ENCODE peak calls at places on chromosomes 5 and 9, in five cellular contexts. Q, L, X, N and B are unnamed samples.

GRCh38 chr5:80408475-80408875 is 611 bp downstream of the ZFYVE16 start:
- DNase-seq in N (no peak), L (peak), X (peak), Q (peak), B (no peak)

GRCh38 chr9:85420750-85421149 is 321.0 kb downstream of the AGTPBP1 start:
- DNase-seq in N (peak), L (no peak), X (no peak), Q (no peak), B (peak)

GRCh38 chr9:114412057-114412683 is 24.4 kb upstream of the AKNA start:
- DNase-seq in N (no peak), L (no peak), X (no peak), Q (no peak), B (no peak)

GRCh38 chr5:142202282-142202681 is 93.7 kb downstream of the NDFIP1 start:
- DNase-seq in L (no peak), X (no peak), N (no peak), Q (no peak), B (no peak)

GRCh38 chr9:113502427-113503008 is 39.0 kb downstream of the RGS3 start:
- DNase-seq in X (no peak), Q (no peak), L (no peak), N (no peak), B (no peak)

GRCh38 chr5:168974081-168974480 is 326.9 kb downstream of the SLIT3 start:
- DNase-seq in L (no peak), Q (no peak), N (no peak), X (no peak), B (no peak)

GRCh38 chr9:33186457-33187168 is 19.5 kb upstream of the B4GALT1 start:
- DNase-seq in N (no peak), Q (peak), X (no peak), L (no peak), B (no peak)

GRCh38 chr5:124773291-124774001 is 27.0 kb upstream of the ZNF608 start:
- DNase-seq in N (peak), X (no peak), L (no peak), Q (no peak), B (peak)

GRCh38 chr9:133825555-133826198 is 87.5 kb upstream of the SARDH start:
- DNase-seq in N (no peak), Q (no peak), L (no peak), X (no peak), B (peak)

GRCh38 chr5:44845777-44846176 is 37.0 kb downstream of the MRPS30 start:
- DNase-seq in L (no peak), Q (no peak), X (no peak), N (no peak), B (no peak)

GRCh38 chr5:1472964-1473628 is 27.9 kb upstream of the SLC6A3 start:
- DNase-seq in L (no peak), N (no peak), X (no peak), Q (peak), B (no peak)

GRCh38 chr9:129489838-129490582 is 130.9 kb downstream of the C9orf50 start:
- DNase-seq in X (no peak), Q (peak), N (no peak), L (peak), B (peak)